ENCODE peak calls at places on chromosomes 12 and 14, in four cellular contexts. F is posterior cingulate gyrus; O is stimulated activated CD8-positive, alpha-beta memory T cell treated with anti-CD3 and anti-CD28 coated beads, Interleukin-15, amount 100 ng/mL, for 1 hour; C is transverse colon. K is an unnamed sample.

GRCh38 chr12:5439333-5439732 is 7.4 kb downstream of the NTF3 start:
- DNase-seq in F (no peak), O (no peak), C (no peak), K (no peak)

GRCh38 chr12:101891462-101891971 is 14.1 kb downstream of the DRAM1 start:
- DNase-seq in F (no peak), O (no peak), C (peak), K (peak)

GRCh38 chr12:120719496-120720233 is 6.0 kb upstream of the ACADS start:
- DNase-seq in F (no peak), O (no peak), C (no peak), K (no peak)

GRCh38 chr12:14619731-14620501 is 52.2 kb upstream of the PLBD1 start:
- DNase-seq in F (no peak), O (no peak), C (peak), K (no peak)

GRCh38 chr12:272942-273906 is 10.6 kb upstream of the SLC6A13 start:
- DNase-seq in F (no peak), O (no peak), C (no peak), K (no peak)

GRCh38 chr12:89316705-89317139 is 35.6 kb downstream of the DUSP6 start:
- DNase-seq in F (no peak), O (no peak), C (no peak), K (no peak)

GRCh38 chr12:132388379-132389015 is 59.1 kb upstream of the GALNT9 start:
- DNase-seq in F (peak), O (no peak), C (no peak), K (no peak)

GRCh38 chr14:102930138-102930752 is 7.8 kb downstream of the AMN start:
- DNase-seq in F (peak), O (no peak), C (peak), K (no peak)

GRCh38 chr14:66330916-66331315 is 155.3 kb upstream of the CCDC196 start:
- DNase-seq in F (no peak), O (no peak), C (no peak), K (no peak)

GRCh38 chr14:64721391-64721791 is 17.2 kb downstream of the PLEKHG3 start:
- DNase-seq in F (no peak), O (no peak), C (peak), K (no peak)

GRCh38 chr12:46778415-46778814 is 47.4 kb downstream of the SLC38A4 start:
- DNase-seq in F (no peak), O (no peak), C (no peak), K (no peak)

GRCh38 chr14:93954900-93955891 is 21.2 kb downstream of the ASB2 start:
- DNase-seq in F (no peak), O (no peak), C (peak), K (no peak)

K was measured in lung.